ENCODE peak calls at places on chromosomes 16 and 17, in ten cellular contexts. A, N, B, Z, E, O, G, H, T and Q are unnamed samples.

GRCh38 chr17:11618861-11619566 is 20.7 kb downstream of the DNAH9 start:
- DNase-seq in N (no peak), Z (no peak), A (no peak), G (no peak), B (peak), O (peak), E (peak), T (peak), H (peak), Q (no peak)

GRCh38 chr17:1979182-1979980 is 45.8 kb downstream of the RTN4RL1 start:
- DNase-seq in E (no peak), H (peak), Z (no peak), T (no peak), O (no peak), A (no peak), G (no peak), B (no peak), N (no peak), Q (no peak)

GRCh38 chr17:14205992-14206461 is 30.6 kb downstream of the CDRT15 start:
- DNase-seq in E (no peak), N (peak), A (peak), H (no peak), B (peak), Z (peak), T (peak), O (peak), G (peak), Q (no peak)

GRCh38 chr17:41692722-41693521 is 4.2 kb downstream of the EIF1 start:
- DNase-seq in H (no peak), A (no peak), B (no peak), N (no peak), Z (peak), T (no peak), O (no peak), G (no peak), E (no peak), Q (no peak)

GRCh38 chr17:42189651-42189965 is 4.4 kb upstream of the HCRT start:
- DNase-seq in G (no peak), T (no peak), Z (no peak), H (no peak), N (no peak), E (no peak), O (no peak), A (no peak), B (no peak), Q (no peak)

GRCh38 chr17:83137523-83137922 is 58.1 kb downstream of the METRNL start:
- DNase-seq in H (peak), E (no peak), O (no peak), G (peak), B (no peak), T (no peak), N (no peak), A (no peak), Z (no peak), Q (peak)

GRCh38 chr16:56295739-56296527 is 104.6 kb downstream of the GNAO1 start:
- DNase-seq in G (no peak), A (no peak), B (no peak), T (no peak), H (no peak), Z (no peak), E (no peak), O (no peak), N (no peak), Q (no peak)

GRCh38 chr17:66165537-66166123 is 26.3 kb downstream of the CEP112 start:
- DNase-seq in B (no peak), H (no peak), O (no peak), N (no peak), G (no peak), A (peak), Z (peak), E (no peak), T (no peak), Q (no peak)

GRCh38 chr16:86101135-86101911 is 202.4 kb downstream of the IRF8 start:
- DNase-seq in T (no peak), A (no peak), G (no peak), B (no peak), Z (no peak), N (no peak), H (peak), O (no peak), E (no peak), Q (no peak)

GRCh38 chr17:4230142-4230541 is 33.6 kb downstream of the ANKFY1 start:
- DNase-seq in B (peak), G (no peak), O (peak), Z (peak), T (no peak), A (no peak), H (peak), N (no peak), E (peak), Q (no peak)

GRCh38 chr17:82212331-82213250 is at the start of gene CCDC57:
- DNase-seq in B (peak), E (peak), A (peak), H (peak), O (peak), T (peak), Z (no peak), N (peak), G (peak), Q (peak)

GRCh38 chr17:61160789-61161440 is 238.7 kb upstream of the TBX2 start:
- DNase-seq in N (no peak), Z (no peak), E (no peak), T (no peak), B (no peak), A (no peak), G (no peak), H (no peak), O (no peak), Q (no peak)

GRCh38 chr16:67244387-67245188 is 2.7 kb downstream of the FHOD1 start:
- DNase-seq in G (peak), O (peak), N (peak), Z (peak), B (peak), A (peak), T (peak), E (peak), H (peak), Q (peak)

GRCh38 chr17:16900288-16900882 is 71.5 kb downstream of the TNFRSF13B start:
- DNase-seq in H (no peak), A (no peak), Z (no peak), N (no peak), G (no peak), T (peak), O (no peak), B (no peak), E (no peak), Q (no peak)

GRCh38 chr16:3140603-3141427 is 6.0 kb downstream of the ZNF213 start:
- DNase-seq in T (no peak), B (no peak), O (no peak), E (no peak), A (no peak), H (no peak), N (no peak), Z (no peak), G (peak), Q (no peak)

GRCh38 chr16:70548936-70549335 is 25.3 kb downstream of the SF3B3 start:
- DNase-seq in N (no peak), Z (peak), B (no peak), A (no peak), H (no peak), T (no peak), E (no peak), G (no peak), O (no peak), Q (no peak)

GRCh38 chr17:78966906-78967600 is 12.7 kb downstream of the LGALS3BP start:
- DNase-seq in H (no peak), B (no peak), O (no peak), N (no peak), Z (no peak), A (no peak), T (no peak), G (no peak), E (no peak), Q (no peak)

GRCh38 chr17:61178284-61178683 is 221.4 kb upstream of the TBX2 start:
- DNase-seq in O (no peak), N (no peak), B (no peak), E (no peak), Z (no peak), T (no peak), A (no peak), G (no peak), H (no peak), Q (no peak)

GRCh38 chr16:64356267-64356666 is 765.6 kb downstream of the CDH11 start:
- DNase-seq in O (no peak), H (no peak), Z (peak), G (no peak), B (no peak), N (no peak), E (no peak), A (no peak), T (no peak), Q (no peak)

GRCh38 chr17:40538019-40538935 is 27.0 kb downstream of the CCR7 start:
- DNase-seq in E (no peak), Z (peak), G (peak), B (peak), H (peak), O (no peak), N (peak), T (no peak), A (no peak), Q (no peak)

GRCh38 chr17:30369995-30370394 is 8.7 kb upstream of the CPD start:
- DNase-seq in O (no peak), G (no peak), A (no peak), Z (peak), T (no peak), N (no peak), H (no peak), B (no peak), E (no peak), Q (no peak)

GRCh38 chr17:59165933-59166342 is 10.4 kb downstream of the PRR11 start:
- DNase-seq in E (no peak), H (no peak), T (peak), O (no peak), Z (no peak), B (no peak), G (no peak), N (no peak), A (peak), Q (no peak)

GRCh38 chr16:11049396-11050059 is 105.2 kb downstream of the CLEC16A start:
- DNase-seq in E (no peak), A (no peak), B (no peak), H (no peak), T (no peak), G (no peak), Z (peak), O (no peak), N (no peak), Q (no peak)

GRCh38 chr17:60381958-60382357 is 10.0 kb downstream of the USP32 start:
- DNase-seq in G (no peak), N (no peak), A (no peak), E (no peak), T (no peak), Z (no peak), H (no peak), O (no peak), B (no peak), Q (no peak)

GRCh38 chr17:67164298-67164697 is 80.7 kb downstream of the HELZ start:
- DNase-seq in G (no peak), H (no peak), T (no peak), O (no peak), E (no peak), N (no peak), B (no peak), A (no peak), Z (no peak), Q (no peak)

GRCh38 chr17:16962804-16963203 is 9.1 kb downstream of the TNFRSF13B start:
- DNase-seq in O (no peak), A (no peak), G (no peak), Z (no peak), B (no peak), T (no peak), E (no peak), H (no peak), N (no peak), Q (no peak)

GRCh38 chr17:65554568-65555223 is 6.8 kb downstream of the AXIN2 start:
- DNase-seq in T (no peak), O (peak), A (no peak), E (peak), B (peak), H (no peak), Z (no peak), N (no peak), G (no peak), Q (no peak)

GRCh38 chr16:2003827-2004641 is 5.6 kb downstream of the ZNF598 start:
- DNase-seq in H (peak), B (peak), G (peak), Z (peak), E (peak), T (peak), O (peak), A (peak), N (peak), Q (no peak)

GRCh38 chr16:2004795-2005517 is 4.7 kb downstream of the ZNF598 start:
- DNase-seq in Z (no peak), T (no peak), O (no peak), A (no peak), N (no peak), B (no peak), G (no peak), E (no peak), H (no peak), Q (no peak)

GRCh38 chr16:2006317-2006716 is 3.3 kb downstream of the ZNF598 start:
- DNase-seq in G (no peak), O (no peak), E (no peak), H (no peak), A (no peak), N (no peak), T (no peak), B (no peak), Z (no peak), Q (no peak)

GRCh38 chr16:2007081-2007836 is 2.4 kb downstream of the ZNF598 start:
- DNase-seq in N (no peak), T (no peak), A (no peak), Z (no peak), E (no peak), B (no peak), G (no peak), H (no peak), O (no peak), Q (no peak)

GRCh38 chr16:2005646-2006045 is 4.0 kb downstream of the ZNF598 start:
- DNase-seq in E (no peak), H (no peak), T (no peak), Z (no peak), A (no peak), N (no peak), O (no peak), B (no peak), G (no peak), Q (no peak)
- TF ChIP-seq CTCF in E (no peak), H (no peak), T (no peak), Z (no peak), A (no peak), N (no peak), O (no peak), B (no peak), G (peak), Q (no peak)

GRCh38 chr17:34423978-34424813 is 61.2 kb upstream of the CCL1 start:
- DNase-seq in B (no peak), O (no peak), A (no peak), G (no peak), T (no peak), H (no peak), Z (no peak), E (no peak), N (no peak), Q (no peak)
- H3K27ac ChIP-seq in B (no peak), O (no peak), A (no peak), G (no peak), T (no peak), H (no peak), Z (no peak), E (no peak), N (no peak), Q (no peak)

DNA sequence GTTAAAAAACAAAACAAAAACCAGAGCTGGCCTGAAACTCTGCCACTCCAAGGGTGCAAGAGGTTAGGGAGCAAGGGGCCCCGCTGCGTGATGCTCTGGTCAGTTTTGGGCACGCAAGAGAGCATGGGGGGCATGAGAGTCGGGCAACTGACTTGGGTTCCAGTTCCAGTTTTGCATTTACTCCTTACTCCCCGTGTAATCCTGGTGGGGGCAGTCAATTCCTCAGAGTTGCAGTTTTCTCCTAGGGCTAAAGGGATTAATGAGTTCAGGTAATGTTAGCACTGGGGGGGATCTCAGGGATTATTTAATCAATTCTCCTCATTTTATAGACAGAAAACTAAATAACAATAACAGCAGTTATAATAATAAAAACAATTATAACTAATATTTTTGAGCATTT is 72.9 kb upstream of the PMFBP1 start:
- DNase-seq in H (no peak), N (no peak), Z (no peak), O (no peak), E (no peak), B (no peak), T (no peak), G (no peak), A (no peak), Q (no peak)
- TF ChIP-seq CTCF in H (no peak), N (no peak), Z (peak), O (no peak), E (no peak), B (no peak), T (no peak), G (no peak), A (no peak), Q (no peak)

DNA sequence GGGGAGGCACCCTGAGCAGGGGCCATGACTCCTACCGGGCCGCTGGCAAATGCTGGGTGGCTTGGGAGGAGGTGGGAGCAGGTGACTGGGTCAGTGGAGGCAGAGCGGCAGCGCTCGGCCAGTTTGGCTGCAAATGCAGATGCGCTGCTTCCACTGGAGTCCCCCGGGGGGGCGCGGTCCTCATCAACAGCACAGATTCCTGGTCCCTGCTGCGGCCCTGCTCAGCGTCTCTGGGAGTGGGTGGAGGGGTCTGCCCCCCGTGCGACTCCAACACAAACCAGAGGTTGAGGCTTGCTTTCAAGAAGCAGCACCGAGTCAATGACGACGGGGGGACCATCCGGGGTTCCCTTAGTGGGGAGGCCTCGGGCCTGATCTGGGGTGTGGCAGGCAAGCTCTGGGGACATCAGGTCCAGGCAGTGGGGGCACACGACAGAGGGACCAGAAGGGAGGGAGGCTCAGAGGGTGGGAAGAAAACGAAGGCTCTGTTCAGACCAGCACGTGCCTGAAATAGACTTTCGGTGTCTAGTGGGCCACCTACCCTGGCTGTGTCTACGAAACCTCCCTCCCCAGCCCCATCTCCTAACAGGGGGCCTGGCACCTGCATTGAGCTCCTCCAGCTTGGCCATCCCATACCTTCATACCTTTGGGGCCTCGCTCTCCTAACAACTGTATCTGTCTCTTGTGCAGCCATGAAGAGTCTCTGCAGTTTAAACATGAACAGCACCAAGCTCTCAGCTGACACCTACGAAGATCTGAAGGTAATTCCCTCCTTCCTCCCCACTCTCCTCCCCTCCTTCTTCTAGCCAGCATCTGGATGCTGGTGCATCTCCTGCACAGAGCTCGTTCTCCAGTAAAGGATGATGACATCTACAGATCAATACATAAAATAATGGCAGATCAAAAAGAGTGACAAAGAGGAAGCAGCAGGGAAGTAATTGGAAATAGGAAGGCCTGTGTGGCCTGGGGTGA is 72.5 kb upstream of the PLCG2 start:
- DNase-seq in E (no peak), H (no peak), O (no peak), G (peak), N (no peak), B (no peak), T (no peak), A (no peak), Z (no peak), Q (no peak)
- H3K27ac ChIP-seq in E (peak), H (no peak), O (no peak), G (no peak), N (no peak), B (no peak), T (peak), A (no peak), Z (no peak), Q (no peak)

GRCh38 chr16:87778476-87778829 is 12.7 kb upstream of the KLHDC4 start:
- DNase-seq in H (no peak), G (no peak), A (no peak), B (no peak), E (no peak), Z (no peak), N (no peak), O (no peak), T (no peak), Q (no peak)
- TF ChIP-seq CTCF in H (no peak), G (no peak), A (no peak), B (no peak), E (no peak), Z (no peak), N (no peak), O (no peak), T (no peak), Q (no peak)

GRCh38 chr17:81166033-81166472 is at the start of gene AATK:
- DNase-seq in N (no peak), E (no peak), O (no peak), H (no peak), B (no peak), Z (no peak), A (no peak), G (no peak), T (no peak), Q (no peak)
- H3K27ac ChIP-seq in N (no peak), E (no peak), O (no peak), H (peak), B (no peak), Z (no peak), A (no peak), G (no peak), T (peak), Q (peak)

GRCh38 chr17:162689-163088 is 18.8 kb downstream of the DOC2B start:
- DNase-seq in G (no peak), E (no peak), N (no peak), O (no peak), Z (no peak), A (no peak), B (no peak), H (no peak), T (no peak), Q (no peak)

GRCh38 chr17:161481-161880 is 20.0 kb downstream of the DOC2B start:
- DNase-seq in T (no peak), O (no peak), N (no peak), Z (no peak), H (no peak), A (no peak), E (no peak), G (no peak), B (no peak), Q (no peak)

GRCh38 chr17:163514-164103 is 17.8 kb downstream of the DOC2B start:
- DNase-seq in Z (no peak), G (no peak), N (no peak), H (no peak), B (no peak), A (no peak), T (no peak), E (no peak), O (no peak), Q (no peak)

GRCh38 chr17:165939-166338 is 15.5 kb downstream of the DOC2B start:
- DNase-seq in G (no peak), T (no peak), H (no peak), E (no peak), O (no peak), Z (no peak), B (no peak), A (no peak), N (no peak), Q (no peak)

GRCh38 chr17:164536-165235 is 16.8 kb downstream of the DOC2B start:
- DNase-seq in T (peak), H (peak), G (no peak), B (peak), Z (no peak), O (no peak), A (no peak), E (no peak), N (no peak), Q (no peak)
- TF ChIP-seq CTCF in T (no peak), H (peak), G (peak), B (peak), Z (peak), O (peak), A (no peak), E (peak), N (peak), Q (no peak)

DNA sequence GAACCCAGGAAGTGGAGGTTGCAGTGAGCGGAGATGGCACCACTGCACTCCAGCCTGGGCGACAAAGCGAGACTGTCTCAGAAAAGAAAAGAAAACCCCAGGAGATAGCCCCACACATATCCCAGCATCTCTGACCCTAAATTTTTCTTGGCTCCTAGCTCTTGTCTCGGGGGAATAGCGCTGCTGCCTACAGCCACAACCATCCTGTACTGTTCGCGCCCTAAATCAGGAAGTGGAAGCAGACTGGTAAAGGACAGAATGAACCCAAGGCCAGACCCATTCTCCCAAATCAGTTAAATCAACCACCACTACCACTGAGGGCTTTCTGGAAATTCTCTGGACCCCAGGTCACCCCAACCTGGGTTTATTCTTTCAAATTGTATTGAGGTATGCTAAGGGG is 1.7 kb downstream of the CTDNEP1 start:
- DNase-seq in O (no peak), N (no peak), H (no peak), T (no peak), B (no peak), G (no peak), A (no peak), Z (no peak), E (no peak), Q (no peak)
- H3K27ac ChIP-seq in O (peak), N (peak), H (peak), T (peak), B (peak), G (no peak), A (no peak), Z (no peak), E (no peak), Q (no peak)